ENCODE peak calls at places on chromosome X, in nine cellular contexts. One of them, this sample, is unnamed.

GRCh38 chrX:8364369-8365141 is 100.1 kb upstream of the VCX3B start:
- DNase-seq in CD4-positive, CD25-positive, alpha-beta regulatory T cell: no peak
- DNase-seq in GM03348: no peak
- DNase-seq in endothelial cell: peak; percentile 47
- DNase-seq in activated CD4-positive, CD25-positive, alpha-beta regulatory T cell: no peak
- DNase-seq in KBM-7: peak; percentile 51
- DNase-seq in stimulated activated CD4-positive, alpha-beta T cell treated with anti-CD3 and anti-CD28 coated beads, Interleukin-1b, Interleukin-23, amount 100 ng/mL, for 1 hour: no peak
- DNase-seq in HEK293T: peak; percentile 15
- DNase-seq in naive thymus-derived CD8-positive, alpha-beta T cell: no peak
- DNase-seq in this sample: no peak

GRCh38 chrX:110675866-110676265 is 119.8 kb downstream of the CHRDL1 start:
- DNase-seq in CD4-positive, CD25-positive, alpha-beta regulatory T cell: no peak
- DNase-seq in GM03348: no peak
- DNase-seq in endothelial cell: no peak
- DNase-seq in activated CD4-positive, CD25-positive, alpha-beta regulatory T cell: no peak
- DNase-seq in KBM-7: no peak
- DNase-seq in stimulated activated CD4-positive, alpha-beta T cell treated with anti-CD3 and anti-CD28 coated beads, Interleukin-1b, Interleukin-23, amount 100 ng/mL, for 1 hour: no peak
- DNase-seq in HEK293T: no peak
- DNase-seq in naive thymus-derived CD8-positive, alpha-beta T cell: no peak
- DNase-seq in this sample: no peak

GRCh38 chrX:134732152-134732551 is 73.9 kb upstream of the PLAC1 start:
- DNase-seq in CD4-positive, CD25-positive, alpha-beta regulatory T cell: no peak
- DNase-seq in GM03348: no peak
- DNase-seq in endothelial cell: no peak
- DNase-seq in activated CD4-positive, CD25-positive, alpha-beta regulatory T cell: no peak
- DNase-seq in KBM-7: no peak
- DNase-seq in stimulated activated CD4-positive, alpha-beta T cell treated with anti-CD3 and anti-CD28 coated beads, Interleukin-1b, Interleukin-23, amount 100 ng/mL, for 1 hour: no peak
- DNase-seq in HEK293T: no peak
- DNase-seq in naive thymus-derived CD8-positive, alpha-beta T cell: no peak
- DNase-seq in this sample: no peak

GRCh38 chrX:135977611-135978010 is 3.8 kb upstream of the MMGT1 start:
- DNase-seq in CD4-positive, CD25-positive, alpha-beta regulatory T cell: no peak
- DNase-seq in GM03348: peak; percentile 5
- DNase-seq in endothelial cell: no peak
- DNase-seq in activated CD4-positive, CD25-positive, alpha-beta regulatory T cell: no peak
- DNase-seq in KBM-7: no peak
- DNase-seq in stimulated activated CD4-positive, alpha-beta T cell treated with anti-CD3 and anti-CD28 coated beads, Interleukin-1b, Interleukin-23, amount 100 ng/mL, for 1 hour: no peak
- DNase-seq in HEK293T: no peak
- DNase-seq in naive thymus-derived CD8-positive, alpha-beta T cell: no peak
- DNase-seq in this sample: no peak

GRCh38 chrX:148133099-148133725 is 152.1 kb downstream of the FMR1NB start:
- DNase-seq in CD4-positive, CD25-positive, alpha-beta regulatory T cell: no peak
- DNase-seq in GM03348: peak; percentile 4
- DNase-seq in endothelial cell: no peak
- DNase-seq in activated CD4-positive, CD25-positive, alpha-beta regulatory T cell: no peak
- DNase-seq in KBM-7: peak; percentile 21
- DNase-seq in stimulated activated CD4-positive, alpha-beta T cell treated with anti-CD3 and anti-CD28 coated beads, Interleukin-1b, Interleukin-23, amount 100 ng/mL, for 1 hour: no peak
- DNase-seq in HEK293T: no peak
- DNase-seq in naive thymus-derived CD8-positive, alpha-beta T cell: no peak
- DNase-seq in this sample: peak; percentile 8

GRCh38 chrX:48942895-48943294 is 14.5 kb downstream of the OTUD5 start:
- DNase-seq in CD4-positive, CD25-positive, alpha-beta regulatory T cell: no peak
- DNase-seq in GM03348: no peak
- DNase-seq in endothelial cell: no peak
- DNase-seq in activated CD4-positive, CD25-positive, alpha-beta regulatory T cell: no peak
- DNase-seq in KBM-7: no peak
- DNase-seq in stimulated activated CD4-positive, alpha-beta T cell treated with anti-CD3 and anti-CD28 coated beads, Interleukin-1b, Interleukin-23, amount 100 ng/mL, for 1 hour: no peak
- DNase-seq in HEK293T: no peak
- DNase-seq in naive thymus-derived CD8-positive, alpha-beta T cell: no peak
- DNase-seq in this sample: no peak

GRCh38 chrX:123475068-123475724 is 257.7 kb downstream of the THOC2 start:
- DNase-seq in CD4-positive, CD25-positive, alpha-beta regulatory T cell: no peak
- DNase-seq in GM03348: no peak
- DNase-seq in endothelial cell: no peak
- DNase-seq in activated CD4-positive, CD25-positive, alpha-beta regulatory T cell: no peak
- DNase-seq in KBM-7: no peak
- DNase-seq in stimulated activated CD4-positive, alpha-beta T cell treated with anti-CD3 and anti-CD28 coated beads, Interleukin-1b, Interleukin-23, amount 100 ng/mL, for 1 hour: no peak
- DNase-seq in HEK293T: no peak
- DNase-seq in naive thymus-derived CD8-positive, alpha-beta T cell: no peak
- DNase-seq in this sample: no peak

GRCh38 chrX:123851010-123851409 is 8.8 kb upstream of the XIAP start:
- DNase-seq in CD4-positive, CD25-positive, alpha-beta regulatory T cell: no peak
- DNase-seq in GM03348: no peak
- DNase-seq in endothelial cell: no peak
- DNase-seq in activated CD4-positive, CD25-positive, alpha-beta regulatory T cell: no peak
- DNase-seq in KBM-7: peak; percentile 61
- DNase-seq in stimulated activated CD4-positive, alpha-beta T cell treated with anti-CD3 and anti-CD28 coated beads, Interleukin-1b, Interleukin-23, amount 100 ng/mL, for 1 hour: no peak
- DNase-seq in HEK293T: no peak
- DNase-seq in naive thymus-derived CD8-positive, alpha-beta T cell: no peak
- DNase-seq in this sample: no peak

GRCh38 chrX:40152706-40153334 is 55.1 kb upstream of the BCOR start:
- DNase-seq in CD4-positive, CD25-positive, alpha-beta regulatory T cell: no peak
- DNase-seq in GM03348: peak; percentile 61
- DNase-seq in endothelial cell: no peak
- DNase-seq in activated CD4-positive, CD25-positive, alpha-beta regulatory T cell: no peak
- DNase-seq in KBM-7: peak; percentile 69
- DNase-seq in stimulated activated CD4-positive, alpha-beta T cell treated with anti-CD3 and anti-CD28 coated beads, Interleukin-1b, Interleukin-23, amount 100 ng/mL, for 1 hour: no peak
- DNase-seq in HEK293T: no peak
- DNase-seq in naive thymus-derived CD8-positive, alpha-beta T cell: no peak
- DNase-seq in this sample: no peak

GRCh38 chrX:40267334-40268118 is 169.8 kb upstream of the BCOR start:
- DNase-seq in CD4-positive, CD25-positive, alpha-beta regulatory T cell: no peak
- DNase-seq in GM03348: peak; percentile 16
- DNase-seq in endothelial cell: no peak
- DNase-seq in activated CD4-positive, CD25-positive, alpha-beta regulatory T cell: no peak
- DNase-seq in KBM-7: peak; percentile 88
- DNase-seq in stimulated activated CD4-positive, alpha-beta T cell treated with anti-CD3 and anti-CD28 coated beads, Interleukin-1b, Interleukin-23, amount 100 ng/mL, for 1 hour: no peak
- DNase-seq in HEK293T: no peak
- DNase-seq in naive thymus-derived CD8-positive, alpha-beta T cell: no peak
- DNase-seq in this sample: no peak

GRCh38 chrX:55582447-55582846 is 40.8 kb upstream of the FOXR2 start:
- DNase-seq in CD4-positive, CD25-positive, alpha-beta regulatory T cell: no peak
- DNase-seq in GM03348: no peak
- DNase-seq in endothelial cell: no peak
- DNase-seq in activated CD4-positive, CD25-positive, alpha-beta regulatory T cell: no peak
- DNase-seq in KBM-7: peak; percentile 31
- DNase-seq in stimulated activated CD4-positive, alpha-beta T cell treated with anti-CD3 and anti-CD28 coated beads, Interleukin-1b, Interleukin-23, amount 100 ng/mL, for 1 hour: no peak
- DNase-seq in HEK293T: no peak
- DNase-seq in naive thymus-derived CD8-positive, alpha-beta T cell: no peak
- DNase-seq in this sample: no peak

GRCh38 chrX:2261838-2262678 is 238.7 kb downstream of the DHRSX start:
- DNase-seq in CD4-positive, CD25-positive, alpha-beta regulatory T cell: no peak
- DNase-seq in GM03348: no peak
- DNase-seq in endothelial cell: no peak
- DNase-seq in activated CD4-positive, CD25-positive, alpha-beta regulatory T cell: no peak
- DNase-seq in KBM-7: no peak
- DNase-seq in stimulated activated CD4-positive, alpha-beta T cell treated with anti-CD3 and anti-CD28 coated beads, Interleukin-1b, Interleukin-23, amount 100 ng/mL, for 1 hour: no peak
- DNase-seq in HEK293T: no peak
- DNase-seq in naive thymus-derived CD8-positive, alpha-beta T cell: no peak
- DNase-seq in this sample: no peak

GRCh38 chrX:121635141-121635540 is 587.7 kb downstream of the GLUD2 start:
- DNase-seq in CD4-positive, CD25-positive, alpha-beta regulatory T cell: no peak
- DNase-seq in GM03348: no peak
- DNase-seq in endothelial cell: no peak
- DNase-seq in activated CD4-positive, CD25-positive, alpha-beta regulatory T cell: no peak
- DNase-seq in KBM-7: no peak
- DNase-seq in stimulated activated CD4-positive, alpha-beta T cell treated with anti-CD3 and anti-CD28 coated beads, Interleukin-1b, Interleukin-23, amount 100 ng/mL, for 1 hour: no peak
- DNase-seq in HEK293T: no peak
- DNase-seq in naive thymus-derived CD8-positive, alpha-beta T cell: no peak
- DNase-seq in this sample: no peak

GRCh38 chrX:44071847-44072545 is 98.8 kb upstream of the NDP start:
- DNase-seq in CD4-positive, CD25-positive, alpha-beta regulatory T cell: no peak
- DNase-seq in GM03348: peak; percentile 33
- DNase-seq in endothelial cell: no peak
- DNase-seq in activated CD4-positive, CD25-positive, alpha-beta regulatory T cell: no peak
- DNase-seq in KBM-7: no peak
- DNase-seq in stimulated activated CD4-positive, alpha-beta T cell treated with anti-CD3 and anti-CD28 coated beads, Interleukin-1b, Interleukin-23, amount 100 ng/mL, for 1 hour: no peak
- DNase-seq in HEK293T: no peak
- DNase-seq in naive thymus-derived CD8-positive, alpha-beta T cell: no peak
- DNase-seq in this sample: no peak

GRCh38 chrX:88425739-88426138 is 321.3 kb upstream of the CPXCR1 start:
- DNase-seq in CD4-positive, CD25-positive, alpha-beta regulatory T cell: no peak
- DNase-seq in GM03348: peak; percentile 1
- DNase-seq in endothelial cell: no peak
- DNase-seq in activated CD4-positive, CD25-positive, alpha-beta regulatory T cell: no peak
- DNase-seq in KBM-7: no peak
- DNase-seq in stimulated activated CD4-positive, alpha-beta T cell treated with anti-CD3 and anti-CD28 coated beads, Interleukin-1b, Interleukin-23, amount 100 ng/mL, for 1 hour: no peak
- DNase-seq in HEK293T: no peak
- DNase-seq in naive thymus-derived CD8-positive, alpha-beta T cell: no peak
- DNase-seq in this sample: no peak

GRCh38 chrX:49269768-49270248 is at the start of gene PPP1R3F:
- DNase-seq in CD4-positive, CD25-positive, alpha-beta regulatory T cell: peak; percentile 43
- DNase-seq in GM03348: no peak
- DNase-seq in endothelial cell: no peak
- DNase-seq in activated CD4-positive, CD25-positive, alpha-beta regulatory T cell: no peak
- DNase-seq in KBM-7: peak; percentile 32
- DNase-seq in stimulated activated CD4-positive, alpha-beta T cell treated with anti-CD3 and anti-CD28 coated beads, Interleukin-1b, Interleukin-23, amount 100 ng/mL, for 1 hour: peak; percentile 9
- DNase-seq in HEK293T: peak; percentile 28
- DNase-seq in naive thymus-derived CD8-positive, alpha-beta T cell: peak; percentile 76
- DNase-seq in this sample: no peak

GRCh38 chrX:54560411-54560810 is 30.4 kb downstream of the GNL3L start:
- DNase-seq in CD4-positive, CD25-positive, alpha-beta regulatory T cell: no peak
- DNase-seq in GM03348: no peak
- DNase-seq in endothelial cell: no peak
- DNase-seq in activated CD4-positive, CD25-positive, alpha-beta regulatory T cell: no peak
- DNase-seq in KBM-7: no peak
- DNase-seq in stimulated activated CD4-positive, alpha-beta T cell treated with anti-CD3 and anti-CD28 coated beads, Interleukin-1b, Interleukin-23, amount 100 ng/mL, for 1 hour: no peak
- DNase-seq in HEK293T: no peak
- DNase-seq in naive thymus-derived CD8-positive, alpha-beta T cell: no peak
- DNase-seq in this sample: no peak

GRCh38 chrX:13149702-13150101 is 105.3 kb upstream of the FAM9C start:
- DNase-seq in CD4-positive, CD25-positive, alpha-beta regulatory T cell: no peak
- DNase-seq in GM03348: no peak
- DNase-seq in endothelial cell: no peak
- DNase-seq in activated CD4-positive, CD25-positive, alpha-beta regulatory T cell: no peak
- DNase-seq in KBM-7: no peak
- DNase-seq in stimulated activated CD4-positive, alpha-beta T cell treated with anti-CD3 and anti-CD28 coated beads, Interleukin-1b, Interleukin-23, amount 100 ng/mL, for 1 hour: no peak
- DNase-seq in HEK293T: no peak
- DNase-seq in naive thymus-derived CD8-positive, alpha-beta T cell: no peak
- DNase-seq in this sample: no peak

GRCh38 chrX:101230636-101231035 is 11.1 kb downstream of the DRP2 start:
- DNase-seq in CD4-positive, CD25-positive, alpha-beta regulatory T cell: no peak
- DNase-seq in GM03348: peak; percentile 28
- DNase-seq in endothelial cell: no peak
- DNase-seq in activated CD4-positive, CD25-positive, alpha-beta regulatory T cell: no peak
- DNase-seq in KBM-7: no peak
- DNase-seq in stimulated activated CD4-positive, alpha-beta T cell treated with anti-CD3 and anti-CD28 coated beads, Interleukin-1b, Interleukin-23, amount 100 ng/mL, for 1 hour: no peak
- DNase-seq in HEK293T: no peak
- DNase-seq in naive thymus-derived CD8-positive, alpha-beta T cell: no peak
- DNase-seq in this sample: no peak

GRCh38 chrX:139931646-139932076 is 1.2 kb downstream of the ATP11C start:
- DNase-seq in CD4-positive, CD25-positive, alpha-beta regulatory T cell: no peak
- DNase-seq in GM03348: no peak
- DNase-seq in endothelial cell: no peak
- DNase-seq in activated CD4-positive, CD25-positive, alpha-beta regulatory T cell: peak; percentile 5
- DNase-seq in KBM-7: no peak
- DNase-seq in stimulated activated CD4-positive, alpha-beta T cell treated with anti-CD3 and anti-CD28 coated beads, Interleukin-1b, Interleukin-23, amount 100 ng/mL, for 1 hour: no peak
- DNase-seq in HEK293T: no peak
- DNase-seq in naive thymus-derived CD8-positive, alpha-beta T cell: no peak
- DNase-seq in this sample: no peak

GRCh38 chrX:12758291-12758690 is 32.9 kb upstream of the PRPS2 start:
- DNase-seq in CD4-positive, CD25-positive, alpha-beta regulatory T cell: no peak
- DNase-seq in GM03348: no peak
- DNase-seq in endothelial cell: no peak
- DNase-seq in activated CD4-positive, CD25-positive, alpha-beta regulatory T cell: no peak
- DNase-seq in KBM-7: no peak
- DNase-seq in stimulated activated CD4-positive, alpha-beta T cell treated with anti-CD3 and anti-CD28 coated beads, Interleukin-1b, Interleukin-23, amount 100 ng/mL, for 1 hour: no peak
- DNase-seq in HEK293T: no peak
- DNase-seq in naive thymus-derived CD8-positive, alpha-beta T cell: no peak
- DNase-seq in this sample: no peak

GRCh38 chrX:83916525-83916924 is 55.6 kb downstream of the CYLC1 start:
- DNase-seq in CD4-positive, CD25-positive, alpha-beta regulatory T cell: no peak
- DNase-seq in GM03348: peak; percentile 9
- DNase-seq in endothelial cell: peak; percentile 24
- DNase-seq in activated CD4-positive, CD25-positive, alpha-beta regulatory T cell: no peak
- DNase-seq in KBM-7: peak; percentile 45
- DNase-seq in stimulated activated CD4-positive, alpha-beta T cell treated with anti-CD3 and anti-CD28 coated beads, Interleukin-1b, Interleukin-23, amount 100 ng/mL, for 1 hour: no peak
- DNase-seq in HEK293T: peak; percentile 43
- DNase-seq in naive thymus-derived CD8-positive, alpha-beta T cell: no peak
- DNase-seq in this sample: no peak

GRCh38 chrX:13069771-13070410 is 25.5 kb upstream of the FAM9C start:
- DNase-seq in CD4-positive, CD25-positive, alpha-beta regulatory T cell: no peak
- DNase-seq in GM03348: no peak
- DNase-seq in endothelial cell: no peak
- DNase-seq in activated CD4-positive, CD25-positive, alpha-beta regulatory T cell: no peak
- DNase-seq in KBM-7: no peak
- DNase-seq in stimulated activated CD4-positive, alpha-beta T cell treated with anti-CD3 and anti-CD28 coated beads, Interleukin-1b, Interleukin-23, amount 100 ng/mL, for 1 hour: no peak
- DNase-seq in HEK293T: no peak
- DNase-seq in naive thymus-derived CD8-positive, alpha-beta T cell: no peak
- DNase-seq in this sample: no peak

GRCh38 chrX:110284159-110284558 is 33.7 kb downstream of the AMMECR1 start:
- DNase-seq in CD4-positive, CD25-positive, alpha-beta regulatory T cell: no peak
- DNase-seq in GM03348: peak; percentile 34
- DNase-seq in endothelial cell: no peak
- DNase-seq in activated CD4-positive, CD25-positive, alpha-beta regulatory T cell: no peak
- DNase-seq in KBM-7: no peak
- DNase-seq in stimulated activated CD4-positive, alpha-beta T cell treated with anti-CD3 and anti-CD28 coated beads, Interleukin-1b, Interleukin-23, amount 100 ng/mL, for 1 hour: no peak
- DNase-seq in HEK293T: no peak
- DNase-seq in naive thymus-derived CD8-positive, alpha-beta T cell: no peak
- DNase-seq in this sample: no peak

GRCh38 chrX:84710611-84711010 is 208.4 kb upstream of the HDX start:
- DNase-seq in CD4-positive, CD25-positive, alpha-beta regulatory T cell: no peak
- DNase-seq in GM03348: no peak
- DNase-seq in endothelial cell: no peak
- DNase-seq in activated CD4-positive, CD25-positive, alpha-beta regulatory T cell: no peak
- DNase-seq in KBM-7: no peak
- DNase-seq in stimulated activated CD4-positive, alpha-beta T cell treated with anti-CD3 and anti-CD28 coated beads, Interleukin-1b, Interleukin-23, amount 100 ng/mL, for 1 hour: no peak
- DNase-seq in HEK293T: no peak
- DNase-seq in naive thymus-derived CD8-positive, alpha-beta T cell: no peak
- DNase-seq in this sample: no peak

GRCh38 chrX:42955349-42955748 is 177.4 kb upstream of the PPP1R2C start:
- DNase-seq in CD4-positive, CD25-positive, alpha-beta regulatory T cell: no peak
- DNase-seq in GM03348: no peak
- DNase-seq in endothelial cell: no peak
- DNase-seq in activated CD4-positive, CD25-positive, alpha-beta regulatory T cell: no peak
- DNase-seq in KBM-7: peak; percentile 51
- DNase-seq in stimulated activated CD4-positive, alpha-beta T cell treated with anti-CD3 and anti-CD28 coated beads, Interleukin-1b, Interleukin-23, amount 100 ng/mL, for 1 hour: no peak
- DNase-seq in HEK293T: no peak
- DNase-seq in naive thymus-derived CD8-positive, alpha-beta T cell: no peak
- DNase-seq in this sample: peak; percentile 14

GRCh38 chrX:68163446-68163845 is 269.8 kb downstream of the OPHN1 start:
- DNase-seq in CD4-positive, CD25-positive, alpha-beta regulatory T cell: no peak
- DNase-seq in GM03348: no peak
- DNase-seq in endothelial cell: no peak
- DNase-seq in activated CD4-positive, CD25-positive, alpha-beta regulatory T cell: no peak
- DNase-seq in KBM-7: peak; percentile 32
- DNase-seq in stimulated activated CD4-positive, alpha-beta T cell treated with anti-CD3 and anti-CD28 coated beads, Interleukin-1b, Interleukin-23, amount 100 ng/mL, for 1 hour: no peak
- DNase-seq in HEK293T: no peak
- DNase-seq in naive thymus-derived CD8-positive, alpha-beta T cell: no peak
- DNase-seq in this sample: no peak

GRCh38 chrX:134537179-134537945 is 77.4 kb downstream of the HPRT1 start:
- DNase-seq in CD4-positive, CD25-positive, alpha-beta regulatory T cell: no peak
- DNase-seq in GM03348: peak; percentile 56
- DNase-seq in endothelial cell: no peak
- DNase-seq in activated CD4-positive, CD25-positive, alpha-beta regulatory T cell: no peak
- DNase-seq in KBM-7: no peak
- DNase-seq in stimulated activated CD4-positive, alpha-beta T cell treated with anti-CD3 and anti-CD28 coated beads, Interleukin-1b, Interleukin-23, amount 100 ng/mL, for 1 hour: no peak
- DNase-seq in HEK293T: no peak
- DNase-seq in naive thymus-derived CD8-positive, alpha-beta T cell: no peak
- DNase-seq in this sample: no peak

GRCh38 chrX:135086197-135086854 is 34.0 kb downstream of the ETDB start:
- DNase-seq in CD4-positive, CD25-positive, alpha-beta regulatory T cell: peak; percentile 28
- DNase-seq in GM03348: peak; percentile 41
- DNase-seq in endothelial cell: peak; percentile 24
- DNase-seq in activated CD4-positive, CD25-positive, alpha-beta regulatory T cell: no peak
- DNase-seq in KBM-7: peak; percentile 71
- DNase-seq in stimulated activated CD4-positive, alpha-beta T cell treated with anti-CD3 and anti-CD28 coated beads, Interleukin-1b, Interleukin-23, amount 100 ng/mL, for 1 hour: no peak
- DNase-seq in HEK293T: peak; percentile 64
- DNase-seq in naive thymus-derived CD8-positive, alpha-beta T cell: no peak
- DNase-seq in this sample: peak; percentile 32